ENCODE peak calls at places on chromosomes 12 and 14, in seven cellular contexts. D is transverse colon, C is astrocyte of the spinal cord, R is AG10803, V is pancreas, U is tibial nerve, K is adrenal gland. B is an unnamed sample.

GRCh38 chr12:31370645-31371620 is 45.0 kb upstream of the SINHCAF start:
- DNase-seq in U (no peak), K (no peak), D (peak), V (no peak), R (no peak), C (no peak), B (peak)

GRCh38 chr12:85626031-85626781 is 210.0 kb downstream of the RASSF9 start:
- DNase-seq in C (peak), K (no peak), D (no peak), R (peak), U (no peak), V (no peak), B (peak)

GRCh38 chr12:54736549-54736948 is 88.4 kb upstream of the DCD start:
- DNase-seq in D (no peak), V (no peak), C (no peak), R (no peak), U (no peak), K (no peak), B (no peak)

GRCh38 chr12:47234576-47235141 is 154.9 kb upstream of the AMIGO2 start:
- DNase-seq in C (no peak), U (no peak), D (no peak), V (no peak), R (no peak), K (no peak), B (no peak)

GRCh38 chr14:34199585-34199984 is 248.7 kb upstream of the EGLN3 start:
- DNase-seq in D (no peak), C (peak), V (no peak), K (no peak), R (peak), U (no peak), B (peak)

GRCh38 chr12:69732088-69732487 is 6.6 kb upstream of the RAB3IP start:
- DNase-seq in K (no peak), U (no peak), V (no peak), C (peak), D (no peak), R (no peak), B (peak)

GRCh38 chr12:108724890-108725151 is 6.5 kb downstream of the CORO1C start:
- DNase-seq in V (no peak), U (no peak), K (no peak), D (no peak), C (no peak), R (no peak), B (no peak)

GRCh38 chr12:88298761-88299242 is 156.7 kb downstream of the TMTC3 start:
- DNase-seq in U (no peak), R (peak), D (no peak), V (no peak), K (no peak), C (peak), B (peak)

GRCh38 chr14:20866963-20867362 is 24.2 kb upstream of the RNASE3 start:
- DNase-seq in K (no peak), R (no peak), C (no peak), D (no peak), V (no peak), U (no peak), B (peak)
- TF ChIP-seq CTCF in K (peak), R (peak), C (peak), D (no peak), V (no peak), U (peak), B (peak)

GRCh38 chr12:8698132-8698829 is 490 bp downstream of the RIMKLB start:
- DNase-seq in R (peak), C (peak), V (peak), K (peak), U (peak), D (peak), B (no peak)

GRCh38 chr12:8697476-8698131 is at the start of gene RIMKLB:
- DNase-seq in V (peak), U (peak), C (peak), D (peak), R (peak), K (peak), B (peak)

GRCh38 chr12:8697120-8697475 is 693 bp upstream of the RIMKLB start:
- DNase-seq in R (peak), V (no peak), C (peak), K (peak), D (no peak), U (no peak), B (peak)

GRCh38 chr12:8695116-8695515 is 2.7 kb upstream of the RIMKLB start:
- DNase-seq in U (no peak), V (no peak), C (no peak), R (no peak), D (no peak), K (no peak), B (no peak)

GRCh38 chr12:8696402-8697100 is 1.2 kb upstream of the RIMKLB start:
- DNase-seq in R (no peak), K (no peak), D (no peak), U (no peak), V (no peak), C (no peak), B (no peak)
- H3K4me3 ChIP-seq in R (peak), K (no peak), D (peak), U (peak), V (peak), C (peak), B (peak)

DNA sequence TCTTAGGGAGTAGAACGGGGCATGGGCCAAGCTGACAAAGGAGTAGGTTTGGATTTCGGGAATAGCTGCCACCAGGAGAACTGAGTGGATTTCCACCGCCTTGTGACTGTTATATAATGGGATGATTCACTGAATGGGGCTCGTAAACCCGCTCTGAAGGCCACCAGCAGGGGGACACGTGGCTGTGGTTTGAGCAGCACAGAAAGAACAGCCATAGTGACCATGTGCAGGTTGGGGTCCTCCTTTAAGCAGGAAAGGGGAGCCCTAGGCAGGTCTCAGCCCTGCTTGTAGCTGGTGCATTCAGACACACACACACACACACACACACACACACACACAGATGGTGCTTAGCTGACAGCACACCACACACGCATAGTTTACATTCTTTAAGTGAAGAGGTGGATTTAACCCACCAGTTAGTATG is 8.6 kb upstream of the ASB2 start:
- DNase-seq in V (no peak), D (peak), C (peak), R (peak), K (peak), U (no peak), B (peak)
- TF ChIP-seq CTCF in V (no peak), D (peak), C (peak), R (peak), K (peak), U (peak), B (peak)

GRCh38 chr12:96176575-96176974 is 17.6 kb upstream of the ELK3 start:
- DNase-seq in V (no peak), K (no peak), D (no peak), U (no peak), C (no peak), R (no peak), B (no peak)
- H3K4me3 ChIP-seq in V (no peak), K (no peak), D (no peak), U (no peak), C (no peak), R (no peak), B (no peak)